ENCODE peak calls at places on chromosomes 12 and 14, in eight cellular contexts. One of them, this sample, is unnamed.

GRCh38 chr14:103020271-103020910 is 37.0 kb downstream of the CDC42BPB start:
- DNase-seq in nucleus accumbens: no peak
- DNase-seq in NCI-H1092 treated with DMSO at 0.1 percent for 48 hours: no peak
- DNase-seq in A549: no peak
- DNase-seq in DMS153: no peak
- DNase-seq in activated CD8-positive, alpha-beta T cell treated with anti-CD3 and anti-CD28 coated beads, Interleukin-2, amount 10 ng/mL, durations not matched to agents 7 days and 5 days: no peak
- DNase-seq in GM06990: no peak
- DNase-seq in left ventricle myocardium inferior: no peak
- DNase-seq in this sample: no peak

GRCh38 chr14:99884834-99885648 is 91.8 kb downstream of the EML1 start:
- DNase-seq in nucleus accumbens: peak
- DNase-seq in NCI-H1092 treated with DMSO at 0.1 percent for 48 hours: peak
- DNase-seq in A549: peak
- DNase-seq in DMS153: peak
- DNase-seq in activated CD8-positive, alpha-beta T cell treated with anti-CD3 and anti-CD28 coated beads, Interleukin-2, amount 10 ng/mL, durations not matched to agents 7 days and 5 days: peak
- DNase-seq in GM06990: no peak
- DNase-seq in left ventricle myocardium inferior: no peak
- DNase-seq in this sample: peak

GRCh38 chr14:99287269-99287942 is 15.4 kb upstream of the BCL11B start:
- DNase-seq in nucleus accumbens: no peak
- DNase-seq in NCI-H1092 treated with DMSO at 0.1 percent for 48 hours: no peak
- DNase-seq in A549: no peak
- DNase-seq in DMS153: no peak
- DNase-seq in activated CD8-positive, alpha-beta T cell treated with anti-CD3 and anti-CD28 coated beads, Interleukin-2, amount 10 ng/mL, durations not matched to agents 7 days and 5 days: peak
- DNase-seq in GM06990: no peak
- DNase-seq in left ventricle myocardium inferior: no peak
- DNase-seq in this sample: no peak

GRCh38 chr14:101193126-101193844 is 289.8 kb upstream of the RTL1 start:
- DNase-seq in nucleus accumbens: no peak
- DNase-seq in NCI-H1092 treated with DMSO at 0.1 percent for 48 hours: peak
- DNase-seq in A549: no peak
- DNase-seq in DMS153: no peak
- DNase-seq in activated CD8-positive, alpha-beta T cell treated with anti-CD3 and anti-CD28 coated beads, Interleukin-2, amount 10 ng/mL, durations not matched to agents 7 days and 5 days: no peak
- DNase-seq in GM06990: no peak
- DNase-seq in left ventricle myocardium inferior: no peak
- DNase-seq in this sample: no peak

GRCh38 chr12:27105746-27106536 is 23.6 kb upstream of the C12orf71 start:
- DNase-seq in nucleus accumbens: no peak
- DNase-seq in NCI-H1092 treated with DMSO at 0.1 percent for 48 hours: no peak
- DNase-seq in A549: no peak
- DNase-seq in DMS153: no peak
- DNase-seq in activated CD8-positive, alpha-beta T cell treated with anti-CD3 and anti-CD28 coated beads, Interleukin-2, amount 10 ng/mL, durations not matched to agents 7 days and 5 days: no peak
- DNase-seq in GM06990: no peak
- DNase-seq in left ventricle myocardium inferior: no peak
- DNase-seq in this sample: no peak

GRCh38 chr12:10354502-10354901 is 35.3 kb downstream of the KLRK1 start:
- DNase-seq in nucleus accumbens: peak
- DNase-seq in NCI-H1092 treated with DMSO at 0.1 percent for 48 hours: no peak
- DNase-seq in A549: no peak
- DNase-seq in DMS153: no peak
- DNase-seq in activated CD8-positive, alpha-beta T cell treated with anti-CD3 and anti-CD28 coated beads, Interleukin-2, amount 10 ng/mL, durations not matched to agents 7 days and 5 days: no peak
- DNase-seq in GM06990: no peak
- DNase-seq in left ventricle myocardium inferior: no peak
- DNase-seq in this sample: no peak

GRCh38 chr14:68937790-68938514 is 41.1 kb downstream of the ACTN1 start:
- DNase-seq in nucleus accumbens: no peak
- DNase-seq in NCI-H1092 treated with DMSO at 0.1 percent for 48 hours: no peak
- DNase-seq in A549: peak
- DNase-seq in DMS153: no peak
- DNase-seq in activated CD8-positive, alpha-beta T cell treated with anti-CD3 and anti-CD28 coated beads, Interleukin-2, amount 10 ng/mL, durations not matched to agents 7 days and 5 days: no peak
- DNase-seq in GM06990: no peak
- DNase-seq in left ventricle myocardium inferior: peak
- DNase-seq in this sample: no peak

GRCh38 chr12:69059465-69060457 is 126.8 kb upstream of the CPM start:
- DNase-seq in nucleus accumbens: no peak
- DNase-seq in NCI-H1092 treated with DMSO at 0.1 percent for 48 hours: no peak
- DNase-seq in A549: peak
- DNase-seq in DMS153: no peak
- DNase-seq in activated CD8-positive, alpha-beta T cell treated with anti-CD3 and anti-CD28 coated beads, Interleukin-2, amount 10 ng/mL, durations not matched to agents 7 days and 5 days: no peak
- DNase-seq in GM06990: no peak
- DNase-seq in left ventricle myocardium inferior: no peak
- DNase-seq in this sample: no peak

GRCh38 chr14:99242816-99243795 is 28.9 kb downstream of the BCL11B start:
- DNase-seq in nucleus accumbens: no peak
- DNase-seq in NCI-H1092 treated with DMSO at 0.1 percent for 48 hours: peak
- DNase-seq in A549: no peak
- DNase-seq in DMS153: no peak
- DNase-seq in activated CD8-positive, alpha-beta T cell treated with anti-CD3 and anti-CD28 coated beads, Interleukin-2, amount 10 ng/mL, durations not matched to agents 7 days and 5 days: peak
- DNase-seq in GM06990: no peak
- DNase-seq in left ventricle myocardium inferior: no peak
- DNase-seq in this sample: no peak

GRCh38 chr14:72549026-72549425 is 344.9 kb downstream of the DPF3 start:
- DNase-seq in nucleus accumbens: no peak
- DNase-seq in NCI-H1092 treated with DMSO at 0.1 percent for 48 hours: no peak
- DNase-seq in A549: no peak
- DNase-seq in DMS153: no peak
- DNase-seq in activated CD8-positive, alpha-beta T cell treated with anti-CD3 and anti-CD28 coated beads, Interleukin-2, amount 10 ng/mL, durations not matched to agents 7 days and 5 days: no peak
- DNase-seq in GM06990: no peak
- DNase-seq in left ventricle myocardium inferior: no peak
- DNase-seq in this sample: peak

GRCh38 chr12:53961025-53961761 is 6.5 kb downstream of the HOXC12 start:
- DNase-seq in nucleus accumbens: no peak
- DNase-seq in NCI-H1092 treated with DMSO at 0.1 percent for 48 hours: no peak
- DNase-seq in A549: no peak
- DNase-seq in DMS153: no peak
- DNase-seq in activated CD8-positive, alpha-beta T cell treated with anti-CD3 and anti-CD28 coated beads, Interleukin-2, amount 10 ng/mL, durations not matched to agents 7 days and 5 days: no peak
- DNase-seq in GM06990: no peak
- DNase-seq in left ventricle myocardium inferior: no peak
- DNase-seq in this sample: no peak

GRCh38 chr14:93742761-93743160 is 45.5 kb downstream of the PRIMA1 start:
- DNase-seq in nucleus accumbens: peak
- DNase-seq in NCI-H1092 treated with DMSO at 0.1 percent for 48 hours: no peak
- DNase-seq in A549: no peak
- DNase-seq in DMS153: no peak
- DNase-seq in activated CD8-positive, alpha-beta T cell treated with anti-CD3 and anti-CD28 coated beads, Interleukin-2, amount 10 ng/mL, durations not matched to agents 7 days and 5 days: no peak
- DNase-seq in GM06990: no peak
- DNase-seq in left ventricle myocardium inferior: peak
- DNase-seq in this sample: no peak

GRCh38 chr14:83208346-83208745 is 1674.7 kb upstream of the SEL1L start:
- DNase-seq in nucleus accumbens: no peak
- DNase-seq in NCI-H1092 treated with DMSO at 0.1 percent for 48 hours: no peak
- DNase-seq in A549: peak
- DNase-seq in DMS153: no peak
- DNase-seq in activated CD8-positive, alpha-beta T cell treated with anti-CD3 and anti-CD28 coated beads, Interleukin-2, amount 10 ng/mL, durations not matched to agents 7 days and 5 days: no peak
- DNase-seq in GM06990: no peak
- DNase-seq in left ventricle myocardium inferior: no peak
- DNase-seq in this sample: no peak

GRCh38 chr12:90978117-90978770 is 23.3 kb upstream of the CCER1 start:
- DNase-seq in nucleus accumbens: no peak
- DNase-seq in NCI-H1092 treated with DMSO at 0.1 percent for 48 hours: peak
- DNase-seq in A549: peak
- DNase-seq in DMS153: peak
- DNase-seq in activated CD8-positive, alpha-beta T cell treated with anti-CD3 and anti-CD28 coated beads, Interleukin-2, amount 10 ng/mL, durations not matched to agents 7 days and 5 days: no peak
- DNase-seq in GM06990: no peak
- DNase-seq in left ventricle myocardium inferior: no peak
- DNase-seq in this sample: peak

This sample was measured in midbrain.